ENCODE peak calls at places on chromosomes 7 and 10, in four cellular contexts. One of them, this sample, is unnamed.

GRCh38 chr7:81583882-81584533 is 185.8 kb downstream of the HGF start:
- DNase-seq in BE2C: no peak
- DNase-seq in hypothalamus: no peak
- DNase-seq in NB4: peak; percentile 44
- DNase-seq in this sample: no peak

GRCh38 chr7:2521952-2522591 is 2.5 kb downstream of the LFNG start:
- DNase-seq in BE2C: no peak
- DNase-seq in hypothalamus: no peak
- DNase-seq in NB4: peak; percentile 77
- DNase-seq in this sample: peak; percentile 74

GRCh38 chr10:80411681-80412230 is 3.4 kb downstream of the PRXL2A start:
- DNase-seq in BE2C: no peak
- DNase-seq in hypothalamus: no peak
- DNase-seq in NB4: no peak
- DNase-seq in this sample: no peak

GRCh38 chr10:31395695-31396094 is 76.7 kb downstream of the ZEB1 start:
- DNase-seq in BE2C: no peak
- DNase-seq in hypothalamus: no peak
- DNase-seq in NB4: no peak
- DNase-seq in this sample: no peak

GRCh38 chr10:50605280-50606270 is 18.2 kb downstream of the SGMS1 start:
- DNase-seq in BE2C: no peak
- DNase-seq in hypothalamus: no peak
- DNase-seq in NB4: peak; percentile 73
- DNase-seq in this sample: peak; percentile 30

GRCh38 chr7:151432658-151433521 is 7.1 kb downstream of the CRYGN start:
- DNase-seq in BE2C: no peak
- DNase-seq in hypothalamus: no peak
- DNase-seq in NB4: peak; percentile 91
- DNase-seq in this sample: no peak

GRCh38 chr7:151809156-151809863 is 67.6 kb downstream of the PRKAG2 start:
- DNase-seq in BE2C: no peak
- DNase-seq in hypothalamus: no peak
- DNase-seq in NB4: no peak
- DNase-seq in this sample: no peak

GRCh38 chr7:54888067-54888735 is 129.2 kb upstream of the SEC61G start:
- DNase-seq in BE2C: peak; percentile 83
- DNase-seq in hypothalamus: peak; percentile 48
- DNase-seq in NB4: no peak
- DNase-seq in this sample: no peak

GRCh38 chr7:21869785-21870402 is 75.8 kb downstream of the CDCA7L start:
- DNase-seq in BE2C: no peak
- DNase-seq in hypothalamus: no peak
- DNase-seq in NB4: no peak
- DNase-seq in this sample: peak; percentile 20

GRCh38 chr7:84482476-84482875 is 287.9 kb upstream of the SEMA3A start:
- DNase-seq in BE2C: no peak
- DNase-seq in hypothalamus: no peak
- DNase-seq in NB4: no peak
- DNase-seq in this sample: peak; percentile 49

GRCh38 chr10:43040482-43041256 is 36.2 kb upstream of the RET start:
- DNase-seq in BE2C: no peak
- DNase-seq in hypothalamus: no peak
- DNase-seq in NB4: no peak
- DNase-seq in this sample: no peak

GRCh38 chr10:63217120-63217605 is 84.0 kb downstream of the NRBF2 start:
- DNase-seq in BE2C: peak; percentile 15
- DNase-seq in hypothalamus: no peak
- DNase-seq in NB4: peak; percentile 69
- DNase-seq in this sample: peak; percentile 65

This sample was measured in SW480.